ENCODE peak calls at places on chromosomes 11 and 22, in nine cellular contexts. One of them, this sample, is unnamed.

GRCh38 chr22:49052023-49052538 is 775.6 kb downstream of the BRD1 start:
- DNase-seq in stomach: no peak
- DNase-seq in adrenal gland: no peak
- DNase-seq in heart left ventricle: no peak
- DNase-seq in esophagus squamous epithelium: no peak
- DNase-seq in erythroblast: no peak
- DNase-seq in Peyer's patch: no peak
- DNase-seq in A549: no peak
- DNase-seq in breast epithelium: no peak
- DNase-seq in this sample: peak

GRCh38 chr11:17230867-17231851 is 23.4 kb upstream of the PIK3C2A start:
- DNase-seq in A549: no peak
- DNase-seq in erythroblast: no peak
- DNase-seq in esophagus squamous epithelium: no peak
- DNase-seq in heart left ventricle: no peak
- DNase-seq in adrenal gland: no peak
- DNase-seq in Peyer's patch: no peak
- DNase-seq in stomach: no peak
- DNase-seq in breast epithelium: no peak
- DNase-seq in this sample: no peak

GRCh38 chr11:9748361-9748970 is 84.6 kb downstream of the SWAP70 start:
- DNase-seq in adrenal gland: peak
- DNase-seq in breast epithelium: no peak
- DNase-seq in stomach: peak
- DNase-seq in erythroblast: peak
- DNase-seq in Peyer's patch: peak
- DNase-seq in heart left ventricle: peak
- DNase-seq in esophagus squamous epithelium: no peak
- DNase-seq in A549: peak
- DNase-seq in this sample: no peak

GRCh38 chr22:32323513-32324164 is 34.0 kb upstream of the RFPL3 start:
- DNase-seq in stomach: peak
- DNase-seq in Peyer's patch: no peak
- DNase-seq in erythroblast: no peak
- DNase-seq in breast epithelium: no peak
- DNase-seq in heart left ventricle: no peak
- DNase-seq in adrenal gland: no peak
- DNase-seq in A549: no peak
- DNase-seq in esophagus squamous epithelium: no peak
- DNase-seq in this sample: no peak

GRCh38 chr22:24071686-24072085 is 60.6 kb downstream of the CABIN1 start:
- DNase-seq in breast epithelium: no peak
- DNase-seq in adrenal gland: no peak
- DNase-seq in stomach: no peak
- DNase-seq in heart left ventricle: no peak
- DNase-seq in erythroblast: no peak
- DNase-seq in Peyer's patch: no peak
- DNase-seq in A549: no peak
- DNase-seq in esophagus squamous epithelium: no peak
- DNase-seq in this sample: no peak

GRCh38 chr22:46049726-46050450 is 72.9 kb upstream of the WNT7B start:
- DNase-seq in Peyer's patch: peak
- DNase-seq in esophagus squamous epithelium: no peak
- DNase-seq in adrenal gland: peak
- DNase-seq in breast epithelium: peak
- DNase-seq in erythroblast: no peak
- DNase-seq in A549: no peak
- DNase-seq in heart left ventricle: peak
- DNase-seq in stomach: peak
- DNase-seq in this sample: no peak

GRCh38 chr22:26215766-26216165 is 46.5 kb downstream of the SEZ6L start:
- DNase-seq in stomach: no peak
- DNase-seq in esophagus squamous epithelium: no peak
- DNase-seq in adrenal gland: no peak
- DNase-seq in erythroblast: no peak
- DNase-seq in Peyer's patch: no peak
- DNase-seq in A549: no peak
- DNase-seq in heart left ventricle: no peak
- DNase-seq in breast epithelium: no peak
- DNase-seq in this sample: no peak

GRCh38 chr11:45850446-45850845 is 3.2 kb downstream of the CRY2 start:
- DNase-seq in heart left ventricle: no peak
- DNase-seq in Peyer's patch: no peak
- DNase-seq in stomach: no peak
- DNase-seq in esophagus squamous epithelium: no peak
- DNase-seq in breast epithelium: no peak
- DNase-seq in adrenal gland: no peak
- DNase-seq in erythroblast: no peak
- DNase-seq in A549: no peak
- DNase-seq in this sample: no peak

GRCh38 chr22:28986366-28986765 is 75.3 kb downstream of the C22orf31 start:
- DNase-seq in stomach: no peak
- DNase-seq in A549: no peak
- DNase-seq in breast epithelium: no peak
- DNase-seq in Peyer's patch: no peak
- DNase-seq in esophagus squamous epithelium: no peak
- DNase-seq in adrenal gland: no peak
- DNase-seq in heart left ventricle: no peak
- DNase-seq in erythroblast: no peak
- DNase-seq in this sample: no peak

GRCh38 chr22:30305519-30305905 is 16.2 kb upstream of the CASTOR1 start:
- DNase-seq in breast epithelium: peak
- DNase-seq in heart left ventricle: peak
- DNase-seq in esophagus squamous epithelium: no peak
- DNase-seq in Peyer's patch: peak
- DNase-seq in stomach: peak
- DNase-seq in erythroblast: peak
- DNase-seq in adrenal gland: peak
- DNase-seq in A549: no peak
- DNase-seq in this sample: peak

GRCh38 chr11:103441021-103441420 is 331.8 kb downstream of the DYNC2H1 start:
- DNase-seq in heart left ventricle: no peak
- DNase-seq in stomach: no peak
- DNase-seq in A549: no peak
- DNase-seq in adrenal gland: no peak
- DNase-seq in esophagus squamous epithelium: no peak
- DNase-seq in erythroblast: no peak
- DNase-seq in Peyer's patch: no peak
- DNase-seq in breast epithelium: no peak
- DNase-seq in this sample: no peak

GRCh38 chr11:70312401-70313357 is 42.2 kb downstream of the PPFIA1 start:
- DNase-seq in A549: no peak
- DNase-seq in erythroblast: peak
- DNase-seq in heart left ventricle: no peak
- DNase-seq in stomach: no peak
- DNase-seq in adrenal gland: peak
- DNase-seq in Peyer's patch: no peak
- DNase-seq in breast epithelium: no peak
- DNase-seq in esophagus squamous epithelium: no peak
- DNase-seq in this sample: no peak

GRCh38 chr22:49291169-49291568 is 536.5 kb downstream of the BRD1 start:
- DNase-seq in heart left ventricle: no peak
- DNase-seq in erythroblast: no peak
- DNase-seq in stomach: no peak
- DNase-seq in adrenal gland: no peak
- DNase-seq in breast epithelium: no peak
- DNase-seq in A549: no peak
- DNase-seq in esophagus squamous epithelium: no peak
- DNase-seq in Peyer's patch: peak
- DNase-seq in this sample: no peak

GRCh38 chr22:45240137-45240809 is 421 bp downstream of the KIAA0930 start:
- DNase-seq in Peyer's patch: no peak
- DNase-seq in esophagus squamous epithelium: no peak
- DNase-seq in stomach: no peak
- DNase-seq in adrenal gland: no peak
- DNase-seq in erythroblast: peak
- DNase-seq in breast epithelium: no peak
- DNase-seq in heart left ventricle: peak
- DNase-seq in A549: no peak
- DNase-seq in this sample: peak

GRCh38 chr11:106842134-106842533 is 176.1 kb downstream of the GUCY1A2 start:
- DNase-seq in Peyer's patch: no peak
- DNase-seq in A549: no peak
- DNase-seq in esophagus squamous epithelium: no peak
- DNase-seq in stomach: no peak
- DNase-seq in heart left ventricle: no peak
- DNase-seq in breast epithelium: no peak
- DNase-seq in adrenal gland: no peak
- DNase-seq in erythroblast: no peak
- DNase-seq in this sample: no peak

GRCh38 chr11:57349491-57350274 is 11.5 kb downstream of the P2RX3 start:
- DNase-seq in esophagus squamous epithelium: no peak
- DNase-seq in stomach: peak
- DNase-seq in heart left ventricle: peak
- DNase-seq in breast epithelium: no peak
- DNase-seq in adrenal gland: peak
- DNase-seq in Peyer's patch: peak
- DNase-seq in A549: peak
- DNase-seq in erythroblast: peak
- DNase-seq in this sample: peak

GRCh38 chr11:113528982-113529381 is 53.8 kb upstream of the DRD2 start:
- DNase-seq in heart left ventricle: no peak
- DNase-seq in esophagus squamous epithelium: no peak
- DNase-seq in erythroblast: no peak
- DNase-seq in A549: no peak
- DNase-seq in adrenal gland: no peak
- DNase-seq in Peyer's patch: no peak
- DNase-seq in stomach: no peak
- DNase-seq in breast epithelium: peak
- DNase-seq in this sample: no peak

GRCh38 chr11:61841636-61842332 is 13.7 kb downstream of the FADS2 start:
- DNase-seq in stomach: no peak
- DNase-seq in Peyer's patch: no peak
- DNase-seq in heart left ventricle: peak
- DNase-seq in erythroblast: peak
- DNase-seq in breast epithelium: no peak
- DNase-seq in A549: no peak
- DNase-seq in esophagus squamous epithelium: no peak
- DNase-seq in adrenal gland: peak
- DNase-seq in this sample: no peak

DNA sequence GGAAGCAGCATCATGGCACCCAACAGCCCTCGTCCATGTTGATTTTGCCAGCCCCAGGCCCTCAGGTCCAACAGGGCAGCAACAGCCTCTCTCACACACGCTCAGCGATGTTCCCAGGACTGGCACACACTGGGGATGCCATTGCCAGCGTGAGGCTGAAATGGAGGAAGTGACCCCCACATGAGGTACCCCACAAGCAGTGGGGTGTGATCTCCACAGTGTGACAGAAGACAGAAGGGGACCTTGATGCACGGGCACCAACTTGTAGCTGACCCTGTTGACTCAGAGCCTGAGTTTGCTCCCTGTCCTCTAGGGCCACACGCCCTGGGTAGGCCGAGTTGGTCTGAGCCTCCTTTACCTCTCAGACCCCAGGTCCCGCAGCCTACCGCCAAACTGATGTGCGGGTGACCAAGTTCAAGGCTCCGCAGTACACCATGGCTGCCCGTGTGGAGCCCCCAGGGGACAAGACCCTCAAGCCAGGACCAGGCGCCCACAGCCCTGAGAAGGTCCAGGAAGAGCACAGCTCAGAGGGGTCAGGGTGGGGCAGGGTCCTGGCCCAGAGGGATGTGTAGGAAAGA is 6.2 kb downstream of the SCGB1C1 start:
- DNase-seq in heart left ventricle: no peak
- DNase-seq in breast epithelium: no peak
- DNase-seq in adrenal gland: no peak
- DNase-seq in esophagus squamous epithelium: no peak
- DNase-seq in stomach: peak
- DNase-seq in erythroblast: no peak
- DNase-seq in Peyer's patch: peak
- DNase-seq in A549: no peak
- DNase-seq in this sample: peak
- TF ChIP-seq POLR2A in heart left ventricle: no peak
- TF ChIP-seq POLR2A in breast epithelium: no peak
- TF ChIP-seq POLR2A in adrenal gland: no peak
- TF ChIP-seq POLR2A in esophagus squamous epithelium: no peak
- TF ChIP-seq POLR2A in stomach: no peak
- TF ChIP-seq POLR2A in erythroblast: no peak
- TF ChIP-seq POLR2A in Peyer's patch: no peak
- TF ChIP-seq POLR2A in A549: no peak
- TF ChIP-seq POLR2A in this sample: no peak

GRCh38 chr11:117907276-117908110 is 21.7 kb downstream of the TMPRSS13 start:
- DNase-seq in esophagus squamous epithelium: peak
- DNase-seq in heart left ventricle: peak
- DNase-seq in erythroblast: peak
- DNase-seq in stomach: peak
- DNase-seq in adrenal gland: peak
- DNase-seq in breast epithelium: peak
- DNase-seq in A549: peak
- DNase-seq in Peyer's patch: peak
- DNase-seq in this sample: peak
- TF ChIP-seq POLR2A in esophagus squamous epithelium: no peak
- TF ChIP-seq POLR2A in heart left ventricle: no peak
- TF ChIP-seq POLR2A in erythroblast: peak
- TF ChIP-seq POLR2A in stomach: no peak
- TF ChIP-seq POLR2A in adrenal gland: no peak
- TF ChIP-seq POLR2A in breast epithelium: no peak
- TF ChIP-seq POLR2A in A549: no peak
- TF ChIP-seq POLR2A in Peyer's patch: peak
- TF ChIP-seq POLR2A in this sample: peak

DNA sequence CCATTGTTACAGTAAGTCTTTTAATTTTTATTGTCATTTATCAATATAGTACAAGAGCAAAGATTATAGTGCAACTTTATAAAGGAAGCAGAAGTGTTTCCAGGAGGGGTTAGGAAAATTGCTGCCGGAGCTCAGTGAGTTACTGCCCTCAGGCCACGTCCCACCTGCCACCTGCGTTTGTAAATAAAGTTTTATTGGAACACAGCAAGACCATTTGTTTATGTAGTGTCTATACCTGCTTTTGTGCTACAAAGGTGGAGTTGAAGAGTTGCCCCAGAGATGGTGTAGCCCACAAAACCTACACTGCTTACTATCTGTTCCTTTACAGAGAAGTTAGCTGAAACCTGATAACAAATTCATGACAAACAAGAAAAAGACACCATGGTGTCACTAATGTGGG is 437.8 kb upstream of the B3GAT1 start:
- DNase-seq in breast epithelium: no peak
- DNase-seq in esophagus squamous epithelium: no peak
- DNase-seq in stomach: no peak
- DNase-seq in A549: no peak
- DNase-seq in adrenal gland: no peak
- DNase-seq in erythroblast: no peak
- DNase-seq in Peyer's patch: no peak
- DNase-seq in heart left ventricle: no peak
- DNase-seq in this sample: no peak
- TF ChIP-seq POLR2A in breast epithelium: no peak
- TF ChIP-seq POLR2A in esophagus squamous epithelium: no peak
- TF ChIP-seq POLR2A in stomach: no peak
- TF ChIP-seq POLR2A in A549: no peak
- TF ChIP-seq POLR2A in adrenal gland: no peak
- TF ChIP-seq POLR2A in erythroblast: no peak
- TF ChIP-seq POLR2A in Peyer's patch: no peak
- TF ChIP-seq POLR2A in heart left ventricle: no peak
- TF ChIP-seq POLR2A in this sample: no peak

DNA sequence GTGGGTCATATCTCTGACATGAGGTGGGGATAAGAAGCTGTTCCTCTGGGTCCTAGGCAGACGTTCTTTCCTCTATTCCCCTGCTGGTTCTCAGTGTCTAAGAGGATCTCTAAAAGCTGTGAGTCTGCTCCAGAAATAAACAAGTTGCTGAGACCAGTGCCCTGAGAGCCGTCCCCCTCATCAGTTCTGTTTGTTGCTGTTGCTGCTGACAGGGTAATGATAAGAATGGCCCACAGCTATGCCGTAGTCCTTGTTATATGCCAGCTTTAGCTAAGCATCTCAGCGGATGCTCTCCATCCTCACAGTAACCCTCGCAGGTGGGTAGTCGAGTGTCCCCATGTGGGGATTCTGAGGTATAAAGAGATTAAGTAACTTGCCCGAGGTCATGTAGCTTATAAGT is 23.5 kb upstream of the ST14 start:
- DNase-seq in erythroblast: no peak
- DNase-seq in stomach: no peak
- DNase-seq in heart left ventricle: no peak
- DNase-seq in Peyer's patch: no peak
- DNase-seq in esophagus squamous epithelium: no peak
- DNase-seq in A549: no peak
- DNase-seq in breast epithelium: no peak
- DNase-seq in adrenal gland: no peak
- DNase-seq in this sample: no peak
- TF ChIP-seq POLR2A in erythroblast: no peak
- TF ChIP-seq POLR2A in stomach: no peak
- TF ChIP-seq POLR2A in heart left ventricle: no peak
- TF ChIP-seq POLR2A in Peyer's patch: no peak
- TF ChIP-seq POLR2A in esophagus squamous epithelium: no peak
- TF ChIP-seq POLR2A in A549: no peak
- TF ChIP-seq POLR2A in breast epithelium: no peak
- TF ChIP-seq POLR2A in adrenal gland: no peak
- TF ChIP-seq POLR2A in this sample: no peak